ENCODE peak calls at places on chromosomes 6 and 20, in six cellular contexts. One of them, this sample, is unnamed. For H3K27me3, the result is how much of the 10 kb centered on the place peaks cover.

GRCh38 chr6:7505196-7505699 is 36.2 kb upstream of the DSP start:
- DNase-seq in DND-41: no peak
- DNase-seq in pancreas: no peak
- DNase-seq in H9: peak
- DNase-seq in Peyer's patch: peak
- DNase-seq in body of pancreas: peak
- DNase-seq in this sample: no peak

GRCh38 chr6:149335924-149336323 is 18.4 kb downstream of the TAB2 start:
- DNase-seq in pancreas: no peak
- DNase-seq in H9: no peak
- DNase-seq in DND-41: no peak
- DNase-seq in body of pancreas: no peak
- DNase-seq in Peyer's patch: no peak
- DNase-seq in this sample: no peak

GRCh38 chr6:125953502-125953875 is 3.1 kb upstream of the HINT3 start:
- DNase-seq in Peyer's patch: peak
- DNase-seq in DND-41: no peak
- DNase-seq in body of pancreas: peak
- DNase-seq in pancreas: peak
- DNase-seq in H9: peak
- DNase-seq in this sample: peak

GRCh38 chr20:22974354-22974753 is 60.8 kb upstream of the SSTR4 start:
- DNase-seq in body of pancreas: peak
- DNase-seq in Peyer's patch: no peak
- DNase-seq in DND-41: no peak
- DNase-seq in pancreas: no peak
- DNase-seq in H9: peak
- DNase-seq in this sample: no peak

GRCh38 chr20:34310481-34311117 is 7.4 kb upstream of the AHCY start:
- DNase-seq in DND-41: no peak
- DNase-seq in body of pancreas: no peak
- DNase-seq in H9: no peak
- DNase-seq in Peyer's patch: no peak
- DNase-seq in pancreas: no peak
- DNase-seq in this sample: no peak

GRCh38 chr6:168347053-168347452 is 27.5 kb upstream of the DACT2 start:
- DNase-seq in body of pancreas: no peak
- DNase-seq in DND-41: no peak
- DNase-seq in pancreas: no peak
- DNase-seq in H9: no peak
- DNase-seq in Peyer's patch: no peak
- DNase-seq in this sample: no peak

GRCh38 chr6:123091091-123091895 is 95.3 kb downstream of the CLVS2 start:
- DNase-seq in body of pancreas: no peak
- DNase-seq in H9: no peak
- DNase-seq in DND-41: no peak
- DNase-seq in Peyer's patch: no peak
- DNase-seq in pancreas: no peak
- DNase-seq in this sample: no peak

GRCh38 chr6:81682238-81682795 is 70.2 kb downstream of the TENT5A start:
- DNase-seq in H9: no peak
- DNase-seq in body of pancreas: no peak
- DNase-seq in DND-41: no peak
- DNase-seq in Peyer's patch: no peak
- DNase-seq in pancreas: no peak
- DNase-seq in this sample: no peak

GRCh38 chr6:42028234-42029061 is 21.9 kb upstream of the TAF8 start:
- DNase-seq in H9: no peak
- DNase-seq in pancreas: no peak
- DNase-seq in DND-41: no peak
- DNase-seq in Peyer's patch: no peak
- DNase-seq in body of pancreas: no peak
- DNase-seq in this sample: no peak

GRCh38 chr6:130715058-130715457 is 112.1 kb upstream of the SMLR1 start:
- DNase-seq in DND-41: no peak
- DNase-seq in pancreas: no peak
- DNase-seq in body of pancreas: no peak
- DNase-seq in Peyer's patch: no peak
- DNase-seq in H9: no peak
- DNase-seq in this sample: no peak

GRCh38 chr6:42369568-42369967 is 82.2 kb downstream of the TRERF1 start:
- DNase-seq in H9: no peak
- DNase-seq in DND-41: no peak
- DNase-seq in pancreas: no peak
- DNase-seq in body of pancreas: no peak
- DNase-seq in Peyer's patch: peak
- DNase-seq in this sample: no peak

DNA sequence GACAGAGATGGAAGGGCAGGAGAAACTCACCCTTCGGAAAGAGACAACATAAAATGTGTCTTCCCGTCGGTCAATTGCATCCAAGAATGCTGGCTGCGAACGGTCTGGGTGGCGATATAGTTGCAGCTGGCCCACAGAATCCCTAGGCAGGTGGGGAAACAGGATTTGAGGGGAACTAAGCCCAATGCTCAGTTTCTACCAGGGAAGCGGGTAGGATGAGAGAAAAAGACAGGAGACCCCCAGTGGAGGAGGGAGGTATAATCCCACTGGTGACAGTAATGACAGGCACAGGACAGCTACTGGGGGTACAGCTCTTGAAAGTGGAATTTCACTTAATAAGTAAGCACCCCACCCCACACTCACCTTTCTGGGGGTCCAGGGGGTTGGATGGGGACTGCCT is 7.5 kb upstream of the TNXB start:
- DNase-seq in pancreas: no peak
- DNase-seq in DND-41: peak
- DNase-seq in H9: no peak
- DNase-seq in body of pancreas: no peak
- DNase-seq in Peyer's patch: no peak
- DNase-seq in this sample: peak
- TF ChIP-seq CTCF in pancreas: no peak
- TF ChIP-seq CTCF in DND-41: peak
- TF ChIP-seq CTCF in H9: peak
- TF ChIP-seq CTCF in body of pancreas: peak
- TF ChIP-seq CTCF in Peyer's patch: no peak
- TF ChIP-seq CTCF in this sample: peak

DNA sequence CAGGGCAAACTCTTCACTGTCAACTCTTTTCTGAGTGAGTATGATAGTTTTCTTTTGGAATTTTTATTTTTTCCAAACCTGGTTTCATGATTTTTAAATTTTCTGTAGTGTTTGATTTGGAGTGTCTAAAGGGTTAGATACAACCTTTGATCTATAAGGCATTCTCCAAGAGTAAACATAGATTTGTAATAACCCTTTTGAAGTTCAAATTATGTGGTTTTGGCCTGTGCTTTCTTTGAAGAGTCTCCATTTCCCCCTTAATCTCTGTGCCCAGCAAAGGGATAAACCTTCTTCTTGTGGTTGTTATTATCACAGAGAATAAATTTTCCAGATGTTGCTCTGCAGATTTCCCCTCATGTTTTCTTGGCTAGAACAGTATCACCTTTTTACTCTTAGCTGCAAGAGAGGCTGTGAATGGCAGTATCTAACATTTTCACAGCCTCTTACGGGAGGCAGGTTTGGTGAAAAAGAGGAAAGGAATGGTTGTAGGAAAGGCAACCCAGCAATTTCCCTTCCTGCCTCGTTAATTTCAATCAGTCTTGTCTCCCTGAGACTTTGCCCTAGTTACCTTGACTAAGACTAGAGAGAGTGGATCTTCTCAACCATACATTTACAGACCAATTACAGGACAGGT is 83.3 kb upstream of the AKIRIN2 start:
- DNase-seq in Peyer's patch: no peak
- DNase-seq in DND-41: no peak
- DNase-seq in body of pancreas: no peak
- DNase-seq in pancreas: no peak
- DNase-seq in H9: no peak
- DNase-seq in this sample: no peak
- H3K27ac ChIP-seq in Peyer's patch: no peak
- H3K27ac ChIP-seq in DND-41: no peak
- H3K27ac ChIP-seq in body of pancreas: no peak
- H3K27ac ChIP-seq in pancreas: no peak
- H3K27ac ChIP-seq in H9: no peak
- H3K27ac ChIP-seq in this sample: no peak

DNA sequence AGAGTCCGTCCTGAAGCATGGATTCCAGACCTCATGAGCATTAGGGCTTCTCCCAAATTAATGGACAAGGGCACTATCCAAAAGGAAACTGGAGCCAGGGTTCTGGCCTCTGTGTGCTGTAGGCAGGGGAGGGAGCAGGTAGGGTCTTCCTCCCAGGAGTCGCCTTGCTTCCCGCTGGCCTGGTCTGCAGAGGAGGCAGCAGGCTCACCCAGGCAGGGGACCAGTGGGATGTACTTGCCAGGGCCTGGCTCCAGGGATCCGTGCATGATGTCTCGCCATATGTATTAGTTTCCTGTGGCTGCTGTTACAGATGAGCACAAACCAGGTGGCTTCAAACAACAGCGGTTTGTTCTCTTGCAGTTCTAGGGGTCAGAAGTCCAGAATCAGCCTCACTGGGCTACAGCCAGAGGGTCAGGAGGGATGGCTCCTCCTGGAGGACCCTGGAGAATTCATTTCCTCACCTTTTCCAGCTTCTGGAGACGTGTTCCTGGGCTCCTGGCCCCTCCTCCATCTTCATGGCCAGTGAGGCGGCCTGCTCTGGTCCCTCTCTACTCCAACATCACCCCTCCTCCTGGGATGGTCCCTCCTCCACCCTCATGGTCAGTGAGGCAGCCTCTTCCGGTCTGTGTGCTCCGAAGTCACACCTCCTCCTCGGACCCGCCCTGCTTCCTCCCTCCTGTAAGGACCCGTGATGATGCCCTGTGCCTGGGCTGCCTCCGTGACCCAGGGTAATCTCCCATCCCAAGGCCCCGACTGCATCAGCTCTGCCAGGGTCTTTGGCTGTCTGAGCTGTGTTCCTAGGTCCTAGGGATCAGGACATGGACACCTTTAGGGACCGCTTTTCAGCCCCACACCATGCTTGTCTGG is 329.1 kb downstream of the CDH4 start:
- DNase-seq in body of pancreas: no peak
- DNase-seq in H9: no peak
- DNase-seq in pancreas: no peak
- DNase-seq in DND-41: no peak
- DNase-seq in Peyer's patch: no peak
- DNase-seq in this sample: no peak
- H3K27me3 ChIP-seq in body of pancreas: under half
- H3K27me3 ChIP-seq in H9: under half
- H3K27me3 ChIP-seq in pancreas: under half
- H3K27me3 ChIP-seq in DND-41: under half
- H3K27me3 ChIP-seq in Peyer's patch: under half
- H3K27me3 ChIP-seq in this sample: half or more

GRCh38 chr6:17442196-17442595 is 48.8 kb downstream of the CAP2 start:
- DNase-seq in H9: no peak
- DNase-seq in body of pancreas: no peak
- DNase-seq in DND-41: no peak
- DNase-seq in Peyer's patch: no peak
- DNase-seq in pancreas: no peak
- DNase-seq in this sample: no peak

GRCh38 chr6:17448165-17448564 is 54.8 kb downstream of the CAP2 start:
- DNase-seq in DND-41: no peak
- DNase-seq in body of pancreas: no peak
- DNase-seq in H9: no peak
- DNase-seq in pancreas: no peak
- DNase-seq in Peyer's patch: no peak
- DNase-seq in this sample: no peak

GRCh38 chr6:17450825-17451224 is 57.4 kb downstream of the CAP2 start:
- DNase-seq in pancreas: no peak
- DNase-seq in DND-41: no peak
- DNase-seq in body of pancreas: no peak
- DNase-seq in H9: no peak
- DNase-seq in Peyer's patch: no peak
- DNase-seq in this sample: no peak

GRCh38 chr6:17446713-17447112 is 53.3 kb downstream of the CAP2 start:
- DNase-seq in body of pancreas: no peak
- DNase-seq in DND-41: no peak
- DNase-seq in Peyer's patch: no peak
- DNase-seq in pancreas: no peak
- DNase-seq in H9: no peak
- DNase-seq in this sample: peak
- TF ChIP-seq CTCF in body of pancreas: no peak
- TF ChIP-seq CTCF in DND-41: no peak
- TF ChIP-seq CTCF in Peyer's patch: no peak
- TF ChIP-seq CTCF in pancreas: no peak
- TF ChIP-seq CTCF in H9: peak
- TF ChIP-seq CTCF in this sample: peak

GRCh38 chr6:32088487-32089049 is 20.6 kb downstream of the TNXB start:
- DNase-seq in body of pancreas: no peak
- DNase-seq in Peyer's patch: no peak
- DNase-seq in DND-41: no peak
- DNase-seq in pancreas: no peak
- DNase-seq in H9: no peak
- DNase-seq in this sample: no peak
- H3K27ac ChIP-seq in body of pancreas: no peak
- H3K27ac ChIP-seq in Peyer's patch: no peak
- H3K27ac ChIP-seq in DND-41: no peak
- H3K27ac ChIP-seq in pancreas: no peak
- H3K27ac ChIP-seq in H9: no peak
- H3K27ac ChIP-seq in this sample: no peak

GRCh38 chr20:44807684-44808056 is 2.7 kb downstream of the RIMS4 start:
- DNase-seq in body of pancreas: no peak
- DNase-seq in DND-41: no peak
- DNase-seq in pancreas: no peak
- DNase-seq in H9: no peak
- DNase-seq in Peyer's patch: no peak
- DNase-seq in this sample: no peak

GRCh38 chr20:44810391-44811149 is at the start of gene RIMS4:
- DNase-seq in Peyer's patch: no peak
- DNase-seq in H9: peak
- DNase-seq in pancreas: no peak
- DNase-seq in body of pancreas: no peak
- DNase-seq in DND-41: no peak
- DNase-seq in this sample: peak

GRCh38 chr20:44810061-44810390 is 320 bp downstream of the RIMS4 start:
- DNase-seq in DND-41: no peak
- DNase-seq in Peyer's patch: no peak
- DNase-seq in body of pancreas: no peak
- DNase-seq in pancreas: no peak
- DNase-seq in H9: no peak
- DNase-seq in this sample: no peak

GRCh38 chr20:44809380-44810060 is 826 bp downstream of the RIMS4 start:
- DNase-seq in pancreas: no peak
- DNase-seq in Peyer's patch: no peak
- DNase-seq in DND-41: no peak
- DNase-seq in body of pancreas: no peak
- DNase-seq in H9: peak
- DNase-seq in this sample: no peak

DNA sequence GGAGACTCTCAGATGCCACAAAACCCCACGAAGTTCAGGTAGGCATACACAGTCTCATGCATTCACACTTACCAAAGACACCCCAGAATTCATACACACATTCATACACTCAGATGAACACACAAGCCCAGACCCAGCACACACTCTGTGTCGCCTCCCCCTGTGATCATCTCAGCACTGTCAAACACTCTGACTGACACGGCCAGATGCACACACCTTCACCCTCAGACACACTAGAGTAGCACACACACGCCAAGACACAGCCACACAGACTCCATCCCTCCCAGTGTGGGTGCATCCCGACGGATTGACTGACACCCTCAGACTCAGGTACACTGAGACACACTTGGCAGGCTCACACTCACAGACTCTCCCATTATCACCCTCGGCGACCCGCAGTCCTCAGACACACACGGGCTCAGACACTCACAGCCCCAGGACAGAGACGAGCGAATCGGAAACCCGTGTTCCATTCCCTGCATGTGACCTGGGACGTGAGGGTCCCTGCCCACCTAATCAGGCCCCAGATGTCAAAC is 872 bp upstream of the RIMS4 start:
- DNase-seq in pancreas: no peak
- DNase-seq in body of pancreas: no peak
- DNase-seq in Peyer's patch: no peak
- DNase-seq in DND-41: no peak
- DNase-seq in H9: no peak
- DNase-seq in this sample: no peak
- H3K27me3 ChIP-seq in pancreas: under half
- H3K27me3 ChIP-seq in body of pancreas: under half
- H3K27me3 ChIP-seq in Peyer's patch: under half
- H3K27me3 ChIP-seq in DND-41: under half
- H3K27me3 ChIP-seq in H9: under half
- H3K27me3 ChIP-seq in this sample: under half